ENCODE peak calls at places on chromosomes 4 and X, in six cellular contexts. Z, S, W, E, K and J are unnamed samples.
A peak's percentile ranks its signal among the peaks of the same experiment; 100 is the strongest.

GRCh38 chr4:130238121-130238520 is 1142.2 kb downstream of the C4orf33 start:
- DNase-seq in K (no peak), E (no peak), W (no peak), Z (no peak), S (no peak), J (no peak)

GRCh38 chr4:169335331-169335730 is 64.6 kb upstream of the SH3RF1 start:
- DNase-seq in S (no peak), W (no peak), K (no peak), Z (no peak), E (no peak), J (no peak)

GRCh38 chrX:71870337-71871098 is 40.1 kb upstream of the NHSL2 start:
- DNase-seq in W (peak; percentile 39), S (no peak), K (no peak), Z (no peak), E (no peak), J (no peak)

GRCh38 chr4:188934320-188934975 is 795.2 kb downstream of the TRIML1 start:
- DNase-seq in W (peak; percentile 18), K (no peak), E (no peak), S (no peak), Z (no peak), J (no peak)

GRCh38 chrX:120559799-120560198 is 963 bp downstream of the CUL4B start:
- DNase-seq in S (no peak), W (no peak), Z (no peak), K (peak; percentile 21), E (no peak), J (no peak)

GRCh38 chr4:95212692-95213091 is 336.1 kb downstream of the UNC5C start:
- DNase-seq in E (no peak), S (no peak), Z (no peak), W (no peak), K (no peak), J (no peak)

GRCh38 chrX:106481341-106481740 is 130.4 kb upstream of the RADX start:
- DNase-seq in K (peak; percentile 28), W (peak; percentile 46), Z (peak; percentile 35), S (no peak), E (peak; percentile 15), J (no peak)

GRCh38 chrX:150361070-150361776 is 1.9 kb upstream of the MAMLD1 start:
- DNase-seq in Z (peak; percentile 22), E (no peak), K (no peak), W (no peak), S (no peak), J (no peak)

GRCh38 chr4:56757270-56757746 is 64.2 kb downstream of the SPINK2 start:
- DNase-seq in W (no peak), E (no peak), Z (peak; percentile 55), K (peak; percentile 23), S (no peak), J (no peak)

GRCh38 chrX:125378205-125378604 is 58.5 kb downstream of the TEX13C start:
- DNase-seq in S (no peak), E (no peak), K (no peak), Z (no peak), W (no peak), J (no peak)

GRCh38 chr4:87058272-87059073 is 123.7 kb downstream of the AFF1 start:
- DNase-seq in Z (no peak), E (no peak), W (peak; percentile 29), S (no peak), K (peak; percentile 63), J (no peak)

GRCh38 chr4:55947254-55947882 is 1.4 kb upstream of the CEP135 start:
- DNase-seq in E (peak; percentile 73), Z (peak; percentile 13), K (no peak), W (no peak), S (no peak), J (peak; percentile 11)

GRCh38 chr4:76624271-76624681 is 189.2 kb downstream of the SHROOM3 start:
- DNase-seq in E (no peak), W (no peak), Z (no peak), S (no peak), K (peak; percentile 36), J (no peak)

GRCh38 chrX:10198254-10198653 is 41.5 kb downstream of the CLCN4 start:
- DNase-seq in W (no peak), S (no peak), Z (no peak), E (no peak), K (no peak), J (no peak)

GRCh38 chr4:124132161-124132560 is 580.4 kb downstream of the ANKRD50 start:
- DNase-seq in W (no peak), E (no peak), Z (no peak), S (no peak), K (no peak), J (no peak)

GRCh38 chrX:87900320-87900908 is 382.8 kb downstream of the KLHL4 start:
- DNase-seq in E (peak; percentile 50), S (no peak), W (no peak), K (no peak), Z (no peak), J (no peak)

GRCh38 chr4:183355405-183355804 is 33.2 kb upstream of the CLDN24 start:
- DNase-seq in Z (no peak), W (no peak), E (no peak), S (no peak), K (no peak), J (no peak)

GRCh38 chrX:37330642-37331041 is 18.5 kb upstream of the PRRG1 start:
- DNase-seq in Z (no peak), S (no peak), E (no peak), W (no peak), K (no peak), J (no peak)

GRCh38 chr4:76772498-76773106 is 125.3 kb downstream of the SOWAHB start:
- DNase-seq in K (no peak), W (no peak), E (peak; percentile 28), Z (no peak), S (no peak), J (no peak)

GRCh38 chr4:52836653-52837052 is 25.5 kb upstream of the RASL11B start:
- DNase-seq in S (no peak), K (no peak), W (no peak), Z (no peak), E (no peak), J (no peak)

GRCh38 chr4:107219681-107220080 is 183.6 kb upstream of the DKK2 start:
- DNase-seq in K (no peak), Z (no peak), E (no peak), W (no peak), S (no peak), J (no peak)

GRCh38 chrX:136185409-136186022 is 38.2 kb downstream of the FHL1 start:
- DNase-seq in S (no peak), K (no peak), W (peak; percentile 2), Z (no peak), E (no peak), J (no peak)

GRCh38 chr4:73692284-73692683 is 48.1 kb upstream of the CXCL8 start:
- DNase-seq in E (no peak), S (no peak), K (no peak), Z (no peak), W (no peak), J (no peak)

GRCh38 chrX:150831863-150832262 is 66.6 kb downstream of the CD99L2 start:
- DNase-seq in E (no peak), K (no peak), Z (no peak), S (no peak), W (no peak), J (no peak)

GRCh38 chrX:21174439-21174838 is 199.8 kb upstream of the CNKSR2 start:
- DNase-seq in Z (no peak), S (no peak), E (no peak), W (no peak), K (no peak), J (no peak)

DNA sequence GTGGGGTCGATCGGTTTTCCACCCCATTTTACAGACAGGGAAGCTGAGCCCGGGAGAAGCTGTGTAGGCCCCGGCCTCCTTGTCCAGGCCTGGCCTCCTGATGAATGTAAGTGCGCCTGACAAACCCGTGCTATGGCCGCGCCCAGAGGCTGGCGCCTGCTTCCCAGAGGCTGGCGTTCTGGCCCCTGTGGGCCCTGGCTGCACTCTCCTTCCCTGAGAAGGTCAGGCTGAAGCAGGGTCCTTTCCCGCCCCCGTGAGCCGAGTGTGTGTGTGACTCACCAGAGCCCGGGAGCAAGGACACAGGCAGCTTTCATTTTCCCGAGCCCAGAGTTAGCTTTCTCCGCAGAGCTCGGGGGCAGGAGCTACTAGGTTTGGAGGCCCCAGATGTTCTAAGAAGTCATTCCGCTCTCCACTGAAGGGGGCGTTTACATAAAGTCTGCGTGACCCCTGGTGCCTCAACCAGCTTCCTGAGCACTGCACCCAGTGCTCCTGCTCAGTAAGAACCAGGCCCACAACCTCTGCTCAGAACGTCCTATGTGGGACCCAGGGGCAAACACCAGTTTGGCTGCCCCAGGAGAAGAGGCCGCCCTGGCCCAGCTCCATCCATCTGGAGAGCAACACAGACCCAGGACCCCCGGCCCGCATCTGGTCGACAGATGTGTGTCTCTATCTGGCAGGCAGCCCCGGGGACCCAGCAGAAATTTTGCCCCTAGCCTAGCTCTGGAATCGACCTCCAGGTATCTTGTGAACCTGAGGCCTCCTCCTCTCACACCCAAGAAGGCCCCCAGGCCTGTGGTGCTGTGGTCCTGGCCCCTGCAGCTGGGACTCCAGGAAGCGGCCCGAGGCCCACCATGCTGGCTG is 13.6 kb downstream of the UVSSA start:
- DNase-seq in K (no peak), S (no peak), Z (no peak), W (no peak), E (no peak), J (no peak)
- TF ChIP-seq POLR2AphosphoS5 in K (no peak), S (no peak), Z (no peak), W (no peak), E (no peak), J (no peak)

GRCh38 chr4:110196206-110196870 is 2.1 kb downstream of the ELOVL6 start:
- DNase-seq in K (peak; percentile 60), E (no peak), S (peak; percentile 69), Z (peak; percentile 60), W (no peak), J (peak; percentile 22)
- TF ChIP-seq POLR2A in K (peak; percentile 44), E (peak; percentile 73), S (no peak), Z (peak; percentile 32), W (peak; percentile 13), J (peak; percentile 38)

DNA sequence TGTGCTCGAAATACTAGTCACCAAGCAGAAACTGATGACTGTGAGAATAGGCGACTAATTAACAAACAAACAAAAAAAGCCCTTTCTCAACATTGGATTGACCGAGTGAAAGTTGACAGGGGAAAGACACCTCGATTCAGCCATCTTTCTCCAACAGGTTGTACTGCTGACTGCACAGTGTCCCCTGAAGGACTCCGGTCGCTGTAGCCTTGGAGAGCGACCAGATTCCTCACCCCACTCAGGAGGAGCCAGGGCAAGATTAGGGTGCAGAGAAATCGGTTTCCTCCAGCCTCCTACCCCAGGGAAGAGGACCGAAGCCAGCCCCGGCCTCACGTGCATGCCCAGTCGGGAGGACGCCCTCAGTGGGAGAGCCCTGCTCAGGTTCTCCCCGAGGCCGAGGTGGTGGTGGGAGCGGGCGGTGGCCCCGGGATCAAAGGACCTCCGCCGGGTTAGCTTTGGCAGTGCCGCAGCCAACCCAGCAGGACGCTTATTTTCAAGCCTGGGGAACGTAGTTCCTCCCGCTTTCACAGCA is 1.1 kb upstream of the RAP1GDS1 start:
- DNase-seq in W (peak; percentile 7), S (peak; percentile 71), Z (peak; percentile 59), K (peak; percentile 47), E (no peak), J (peak; percentile 15)
- TF ChIP-seq POLR2AphosphoS5 in W (peak; percentile 9), S (no peak), Z (no peak), K (no peak), E (no peak), J (no peak)

GRCh38 chrX:146934256-146934655 is 119.7 kb upstream of the CXorf51A start:
- DNase-seq in Z (no peak), W (no peak), S (no peak), E (no peak), K (no peak), J (no peak)
- TF ChIP-seq POLR2A in Z (no peak), W (no peak), S (no peak), E (no peak), K (no peak), J (no peak)